ENCODE peak calls at places on chromosomes 5 and 9, in five cellular contexts. One of them, this sample, is unnamed.

GRCh38 chr5:35091734-35092133 is 44.0 kb upstream of the AGXT2 start:
- DNase-seq in T-cell: no peak
- DNase-seq in nucleus accumbens: no peak
- DNase-seq in NCI-H2171: no peak
- DNase-seq in T-helper 2 cell: no peak
- DNase-seq in this sample: no peak

GRCh38 chr9:12778389-12778788 is 3.6 kb downstream of the LURAP1L start:
- DNase-seq in T-cell: no peak
- DNase-seq in nucleus accumbens: no peak
- DNase-seq in NCI-H2171: no peak
- DNase-seq in T-helper 2 cell: no peak
- DNase-seq in this sample: no peak

GRCh38 chr5:134398609-134399155 is 13.0 kb downstream of the CDKN2AIPNL start:
- DNase-seq in T-cell: no peak
- DNase-seq in nucleus accumbens: no peak
- DNase-seq in NCI-H2171: no peak
- DNase-seq in T-helper 2 cell: no peak
- DNase-seq in this sample: no peak

GRCh38 chr5:52920929-52921328 is 68.2 kb upstream of the ITGA2 start:
- DNase-seq in T-cell: no peak
- DNase-seq in nucleus accumbens: no peak
- DNase-seq in NCI-H2171: no peak
- DNase-seq in T-helper 2 cell: no peak
- DNase-seq in this sample: no peak

GRCh38 chr9:33750307-33750838 is 45.0 kb upstream of the PRSS3 start:
- DNase-seq in T-cell: no peak
- DNase-seq in nucleus accumbens: no peak
- DNase-seq in NCI-H2171: no peak
- DNase-seq in T-helper 2 cell: no peak
- DNase-seq in this sample: peak

GRCh38 chr9:17137576-17137975 is 2.7 kb downstream of the CNTLN start:
- DNase-seq in T-cell: no peak
- DNase-seq in nucleus accumbens: no peak
- DNase-seq in NCI-H2171: no peak
- DNase-seq in T-helper 2 cell: no peak
- DNase-seq in this sample: no peak

GRCh38 chr9:30575691-30576090 is 1808.8 kb upstream of the ACO1 start:
- DNase-seq in T-cell: no peak
- DNase-seq in nucleus accumbens: no peak
- DNase-seq in NCI-H2171: no peak
- DNase-seq in T-helper 2 cell: no peak
- DNase-seq in this sample: peak

GRCh38 chr5:9589049-9589835 is 40.9 kb downstream of the TAS2R1 start:
- DNase-seq in T-cell: no peak
- DNase-seq in nucleus accumbens: no peak
- DNase-seq in NCI-H2171: no peak
- DNase-seq in T-helper 2 cell: no peak
- DNase-seq in this sample: no peak

GRCh38 chr5:127875235-127876021 is 172.2 kb downstream of the CCDC192 start:
- DNase-seq in T-cell: no peak
- DNase-seq in nucleus accumbens: peak
- DNase-seq in NCI-H2171: peak
- DNase-seq in T-helper 2 cell: no peak
- DNase-seq in this sample: peak

GRCh38 chr5:115366223-115366622 is 69.8 kb upstream of the CCDC112 start:
- DNase-seq in T-cell: no peak
- DNase-seq in nucleus accumbens: no peak
- DNase-seq in NCI-H2171: no peak
- DNase-seq in T-helper 2 cell: no peak
- DNase-seq in this sample: no peak